ENCODE peak calls at places on chromosomes 12 and 14, in four cellular contexts. One of them, this sample, is unnamed. For H3K9me3 and H3K36me3, the result is how much of the 10 kb centered on the place peaks cover.

GRCh38 chr14:55245657-55246268 is 25.5 kb upstream of the FBXO34 start:
- DNase-seq in kidney: no peak
- DNase-seq in neural progenitor cell: peak
- DNase-seq in adipocyte: peak
- DNase-seq in this sample: peak

GRCh38 chr12:124413401-124413800 is 118.5 kb downstream of the RFLNA start:
- DNase-seq in neural progenitor cell: no peak
- DNase-seq in kidney: peak
- DNase-seq in adipocyte: no peak
- DNase-seq in this sample: no peak

GRCh38 chr12:15495742-15496141 is 173.4 kb downstream of the PTPRO start:
- DNase-seq in neural progenitor cell: no peak
- DNase-seq in kidney: no peak
- DNase-seq in adipocyte: no peak
- DNase-seq in this sample: no peak

GRCh38 chr12:77861317-77861716 is 30.6 kb downstream of the NAV3 start:
- DNase-seq in kidney: no peak
- DNase-seq in adipocyte: no peak
- DNase-seq in neural progenitor cell: no peak
- DNase-seq in this sample: no peak

GRCh38 chr12:88986056-88986455 is 366.2 kb downstream of the DUSP6 start:
- DNase-seq in neural progenitor cell: no peak
- DNase-seq in adipocyte: no peak
- DNase-seq in kidney: no peak
- DNase-seq in this sample: no peak

GRCh38 chr14:103638594-103638993 is 9.6 kb downstream of the KLC1 start:
- DNase-seq in adipocyte: no peak
- DNase-seq in neural progenitor cell: no peak
- DNase-seq in kidney: no peak
- DNase-seq in this sample: no peak

GRCh38 chr14:92551066-92551841 is 37.7 kb downstream of the RIN3 start:
- DNase-seq in adipocyte: no peak
- DNase-seq in kidney: no peak
- DNase-seq in neural progenitor cell: no peak
- DNase-seq in this sample: no peak

GRCh38 chr12:132413931-132414588 is 75.9 kb upstream of the FBRSL1 start:
- DNase-seq in kidney: no peak
- DNase-seq in neural progenitor cell: peak
- DNase-seq in adipocyte: no peak
- DNase-seq in this sample: no peak

GRCh38 chr14:34569750-34570149 is 30.2 kb upstream of the EAPP start:
- DNase-seq in kidney: no peak
- DNase-seq in adipocyte: no peak
- DNase-seq in neural progenitor cell: no peak
- DNase-seq in this sample: no peak

GRCh38 chr12:78186670-78187069 is 356.0 kb downstream of the NAV3 start:
- DNase-seq in kidney: no peak
- DNase-seq in neural progenitor cell: no peak
- DNase-seq in adipocyte: no peak
- DNase-seq in this sample: no peak

GRCh38 chr14:69312608-69313007 is 52.6 kb downstream of the GALNT16 start:
- DNase-seq in neural progenitor cell: no peak
- DNase-seq in kidney: peak
- DNase-seq in adipocyte: no peak
- DNase-seq in this sample: no peak

GRCh38 chr12:56775638-56776037 is 12.5 kb downstream of the HSD17B6 start:
- DNase-seq in neural progenitor cell: no peak
- DNase-seq in kidney: no peak
- DNase-seq in adipocyte: no peak
- DNase-seq in this sample: no peak

GRCh38 chr14:94569381-94570001 is 8.2 kb downstream of the SERPINA4 start:
- DNase-seq in kidney: no peak
- DNase-seq in neural progenitor cell: no peak
- DNase-seq in adipocyte: no peak
- DNase-seq in this sample: no peak

GRCh38 chr14:65168840-65169239 is 66.5 kb upstream of the MAX start:
- DNase-seq in kidney: no peak
- DNase-seq in neural progenitor cell: no peak
- DNase-seq in adipocyte: peak
- DNase-seq in this sample: no peak

GRCh38 chr12:56190695-56191155 is 1.4 kb upstream of the SMARCC2 start:
- DNase-seq in kidney: no peak
- DNase-seq in neural progenitor cell: peak
- DNase-seq in adipocyte: peak
- DNase-seq in this sample: no peak

GRCh38 chr14:78530078-78530477 is 359.9 kb downstream of the NRXN3 start:
- DNase-seq in kidney: no peak
- DNase-seq in adipocyte: peak
- DNase-seq in neural progenitor cell: peak
- DNase-seq in this sample: no peak

GRCh38 chr12:88579572-88579940 is 715 bp downstream of the KITLG start:
- DNase-seq in kidney: peak
- DNase-seq in neural progenitor cell: peak
- DNase-seq in adipocyte: peak
- DNase-seq in this sample: peak

GRCh38 chr12:3869860-3870259 is 3.3 kb downstream of the PARP11 start:
- DNase-seq in kidney: no peak
- DNase-seq in adipocyte: peak
- DNase-seq in neural progenitor cell: no peak
- DNase-seq in this sample: no peak

GRCh38 chr14:86391085-86391484 is 861.1 kb downstream of the FLRT2 start:
- DNase-seq in adipocyte: no peak
- DNase-seq in neural progenitor cell: no peak
- DNase-seq in kidney: no peak
- DNase-seq in this sample: no peak

GRCh38 chr14:75539562-75540478 is 17.6 kb downstream of the BATF start:
- DNase-seq in adipocyte: no peak
- DNase-seq in neural progenitor cell: no peak
- DNase-seq in kidney: no peak
- DNase-seq in this sample: no peak
- H3K9ac ChIP-seq in adipocyte: no peak
- H3K9ac ChIP-seq in neural progenitor cell: no peak
- H3K9ac ChIP-seq in kidney: no peak
- H3K9ac ChIP-seq in this sample: no peak

DNA sequence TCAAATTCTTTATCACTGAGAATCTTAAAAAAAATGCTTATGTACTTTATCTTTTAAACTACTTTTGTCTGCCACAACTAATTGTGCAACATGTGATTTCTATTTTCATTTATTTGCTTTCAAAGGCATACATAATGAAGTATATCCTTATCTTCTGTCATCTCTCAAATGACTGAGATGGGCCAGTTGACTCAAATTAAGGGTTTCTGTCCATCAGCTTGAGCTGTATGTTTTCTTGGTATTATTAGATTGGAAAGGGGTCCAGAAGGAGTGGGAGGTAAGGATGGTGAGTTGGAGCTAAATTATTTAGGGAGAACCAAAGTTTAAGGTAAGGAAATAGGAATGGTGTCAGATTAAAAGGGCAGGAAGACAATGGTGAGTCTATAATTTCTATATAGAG is 408.4 kb upstream of the SEL1L start:
- DNase-seq in adipocyte: no peak
- DNase-seq in neural progenitor cell: no peak
- DNase-seq in kidney: no peak
- DNase-seq in this sample: no peak
- H3K9me3 ChIP-seq in adipocyte: under half
- H3K9me3 ChIP-seq in neural progenitor cell: under half
- H3K9me3 ChIP-seq in kidney: under half
- H3K9me3 ChIP-seq in this sample: under half

DNA sequence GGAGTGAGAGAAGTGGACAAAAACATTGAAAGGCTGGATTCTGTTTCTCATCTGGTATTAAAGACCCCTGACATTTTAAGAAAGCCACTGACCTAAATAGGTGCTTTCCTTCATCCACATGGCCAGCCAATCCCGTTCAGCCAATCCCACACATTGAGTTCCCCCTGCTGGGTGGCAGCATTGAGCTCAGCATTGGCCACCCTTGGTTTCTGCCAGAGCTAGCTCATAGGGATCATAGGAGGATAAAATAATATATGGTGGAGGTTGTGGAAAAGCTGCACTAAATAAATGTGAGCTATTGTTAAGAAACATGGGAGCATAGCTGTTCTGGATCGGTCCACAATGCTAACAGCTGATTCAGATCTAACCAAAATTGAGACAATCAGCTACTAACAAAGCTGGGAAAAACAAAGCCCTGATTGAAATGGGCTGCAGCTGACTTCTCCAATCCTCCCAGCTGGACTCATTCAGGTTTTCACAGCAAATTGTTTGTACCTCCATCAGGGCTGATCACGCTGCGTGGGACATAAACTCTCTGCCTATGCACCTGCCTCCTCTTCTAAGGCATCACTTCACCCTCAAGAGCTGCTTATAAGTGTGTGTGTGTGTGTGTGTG is 256.5 kb downstream of the EMP1 start:
- DNase-seq in adipocyte: no peak
- DNase-seq in neural progenitor cell: no peak
- DNase-seq in kidney: no peak
- DNase-seq in this sample: no peak
- H3K36me3 ChIP-seq in adipocyte: under half
- H3K36me3 ChIP-seq in neural progenitor cell: under half
- H3K36me3 ChIP-seq in kidney: under half
- H3K36me3 ChIP-seq in this sample: under half

GRCh38 chr12:120263725-120264040 is 1.8 kb downstream of the PXN start:
- DNase-seq in neural progenitor cell: no peak
- DNase-seq in kidney: no peak
- DNase-seq in adipocyte: peak
- DNase-seq in this sample: no peak
- H3K9ac ChIP-seq in neural progenitor cell: no peak
- H3K9ac ChIP-seq in kidney: peak
- H3K9ac ChIP-seq in adipocyte: peak
- H3K9ac ChIP-seq in this sample: peak

DNA sequence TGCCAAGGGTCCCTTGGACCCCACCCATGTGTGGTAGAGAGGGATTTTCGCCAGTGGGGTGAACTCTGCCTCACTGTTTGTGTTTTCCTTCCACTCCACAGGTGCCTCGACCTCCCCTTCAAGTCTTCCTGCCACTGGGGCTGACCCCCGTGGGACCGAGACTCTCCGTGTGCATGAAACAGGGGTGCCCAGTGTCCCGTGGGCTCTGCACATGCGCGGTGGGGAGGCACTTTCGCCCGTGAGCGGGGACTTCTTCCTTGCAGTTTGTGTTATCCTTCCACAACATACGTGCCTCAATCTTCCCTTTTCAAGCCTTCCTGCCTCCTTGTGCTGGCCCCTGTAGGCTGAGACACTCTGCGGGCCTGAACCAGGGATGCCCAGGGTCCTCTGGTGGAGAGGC is 362.4 kb downstream of the ALG10 start:
- DNase-seq in neural progenitor cell: no peak
- DNase-seq in adipocyte: no peak
- DNase-seq in kidney: no peak
- DNase-seq in this sample: no peak
- H3K9me3 ChIP-seq in neural progenitor cell: under half
- H3K9me3 ChIP-seq in adipocyte: under half
- H3K9me3 ChIP-seq in kidney: under half
- H3K9me3 ChIP-seq in this sample: under half

GRCh38 chr14:50451854-50452253 is 55.2 kb upstream of the CDKL1 start:
- DNase-seq in neural progenitor cell: no peak
- DNase-seq in kidney: no peak
- DNase-seq in adipocyte: no peak
- DNase-seq in this sample: no peak
- H3K36me3 ChIP-seq in neural progenitor cell: half or more
- H3K36me3 ChIP-seq in kidney: under half
- H3K36me3 ChIP-seq in adipocyte: half or more
- H3K36me3 ChIP-seq in this sample: under half

DNA sequence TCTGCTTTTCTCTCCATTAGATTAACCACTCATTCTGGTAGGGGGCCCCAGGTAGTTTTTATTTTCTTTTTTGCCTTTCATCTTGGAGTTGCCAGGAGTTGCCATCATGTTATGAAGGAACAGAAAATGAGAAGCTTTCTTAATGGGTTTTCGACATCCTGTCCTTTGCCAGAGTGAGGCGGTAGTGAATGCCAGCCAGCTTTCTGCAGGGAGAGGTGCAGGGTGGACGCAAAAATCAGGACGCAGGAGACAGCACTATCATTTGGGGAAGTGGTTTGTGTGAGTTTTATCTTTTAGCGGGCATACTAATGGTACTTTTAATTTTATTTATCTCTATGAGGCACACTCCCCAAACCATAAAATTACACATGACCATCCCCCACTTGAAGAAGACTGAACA is 1.7 kb downstream of the RASSF8 start:
- DNase-seq in kidney: no peak
- DNase-seq in neural progenitor cell: peak
- DNase-seq in adipocyte: peak
- DNase-seq in this sample: no peak
- H3K9ac ChIP-seq in kidney: peak
- H3K9ac ChIP-seq in neural progenitor cell: peak
- H3K9ac ChIP-seq in adipocyte: peak
- H3K9ac ChIP-seq in this sample: no peak

DNA sequence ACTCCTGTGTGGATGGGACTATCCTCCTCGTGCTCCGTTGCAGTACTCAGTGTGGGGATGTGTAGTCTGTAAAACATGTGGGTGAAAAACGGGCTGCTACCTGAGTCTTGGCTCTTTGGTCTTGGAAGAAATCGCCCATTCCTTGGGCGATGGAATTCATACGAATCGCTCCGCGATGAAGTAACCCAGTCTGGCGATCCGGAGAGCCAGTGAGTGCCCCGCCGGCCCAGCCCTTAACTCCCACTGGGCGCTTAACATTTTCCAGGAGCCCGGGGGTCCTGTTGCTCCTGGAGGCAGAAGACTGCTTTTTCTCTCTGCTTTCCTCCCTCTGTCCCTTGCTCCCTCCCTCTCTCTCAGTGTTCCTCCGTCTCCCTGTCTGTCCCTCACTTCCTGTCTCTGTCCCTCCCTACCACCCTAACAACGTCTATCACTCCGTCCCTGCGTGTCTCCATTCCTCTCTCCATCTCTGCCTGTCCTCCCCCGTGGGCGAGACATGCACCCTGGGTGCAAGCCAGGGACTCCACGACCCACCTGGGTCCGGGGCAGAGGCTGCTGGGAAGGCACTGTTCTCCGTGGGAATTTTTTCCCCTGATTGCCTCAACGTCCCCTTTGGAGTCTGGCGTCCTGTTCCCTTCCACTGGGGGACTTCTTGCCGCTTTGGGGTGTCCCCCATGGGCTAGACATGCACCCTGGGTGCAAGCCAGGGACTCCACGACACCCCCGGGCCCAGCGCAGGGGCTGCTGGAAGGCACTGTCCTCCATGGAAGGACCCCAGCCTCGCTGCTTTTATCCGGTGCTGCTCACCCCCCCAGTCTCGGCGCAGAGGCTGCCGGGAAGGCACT is 188.6 kb downstream of the ALG10 start:
- DNase-seq in kidney: no peak
- DNase-seq in adipocyte: no peak
- DNase-seq in neural progenitor cell: no peak
- DNase-seq in this sample: no peak
- H3K9me3 ChIP-seq in kidney: under half
- H3K9me3 ChIP-seq in adipocyte: under half
- H3K9me3 ChIP-seq in neural progenitor cell: under half
- H3K9me3 ChIP-seq in this sample: under half

GRCh38 chr14:73167727-73168126 is 31.4 kb downstream of the PSEN1 start:
- DNase-seq in neural progenitor cell: no peak
- DNase-seq in adipocyte: no peak
- DNase-seq in kidney: no peak
- DNase-seq in this sample: peak
- H3K36me3 ChIP-seq in neural progenitor cell: under half
- H3K36me3 ChIP-seq in adipocyte: half or more
- H3K36me3 ChIP-seq in kidney: under half
- H3K36me3 ChIP-seq in this sample: under half

This sample was measured in colonic mucosa.